ENCODE peak calls at places on chromosomes 4 and X, in four cellular contexts. A, P, B and X are unnamed samples.

GRCh38 chr4:86235549-86235948 is 124.3 kb downstream of the MAPK10 start:
- DNase-seq in P (no peak), A (no peak), B (no peak), X (no peak)

GRCh38 chr4:113618205-113618604 is 143.3 kb downstream of the CAMK2D start:
- DNase-seq in B (no peak), P (no peak), A (no peak), X (no peak)

GRCh38 chrX:30196322-30196721 is 19.0 kb upstream of the MAGEB2 start:
- DNase-seq in P (peak), B (peak), A (no peak), X (peak)

GRCh38 chr4:53380221-53380620 is 2.8 kb downstream of the FIP1L1 start:
- DNase-seq in P (peak), A (no peak), B (peak), X (no peak)

GRCh38 chr4:169571435-169571834 is 40.9 kb downstream of the NEK1 start:
- DNase-seq in A (no peak), P (no peak), B (no peak), X (no peak)

GRCh38 chrX:84248226-84248625 is 60.2 kb upstream of the RPS6KA6 start:
- DNase-seq in A (no peak), P (peak), B (peak), X (no peak)

GRCh38 chrX:102746134-102746584 is 25.6 kb downstream of the GPRASP3 start:
- DNase-seq in P (no peak), A (peak), B (peak), X (no peak)

GRCh38 chrX:52509916-52510315 is 6.9 kb downstream of the XAGE1B start:
- DNase-seq in B (no peak), A (no peak), P (no peak), X (no peak)

GRCh38 chr4:73599182-73599581 is 21.1 kb downstream of the RASSF6 start:
- DNase-seq in A (no peak), P (peak), B (peak), X (no peak)

GRCh38 chr4:168421671-168422070 is 58.6 kb downstream of the DDX60L start:
- DNase-seq in B (peak), P (peak), A (no peak), X (no peak)

GRCh38 chr4:126611900-126612299 is 1020.9 kb upstream of the INTU start:
- DNase-seq in P (peak), A (no peak), B (peak), X (no peak)

GRCh38 chr4:72430050-72430449 is 139.0 kb downstream of the ADAMTS3 start:
- DNase-seq in P (peak), B (peak), A (no peak), X (no peak)

GRCh38 chr4:180356766-180357165 is 1886.4 kb upstream of the TENM3 start:
- DNase-seq in P (peak), B (no peak), A (no peak), X (no peak)

GRCh38 chrX:13463608-13464007 is 105.8 kb upstream of the EGFL6 start:
- DNase-seq in B (peak), A (no peak), P (peak), X (peak)

GRCh38 chr4:147772459-147772969 is 40.6 kb downstream of the ARHGAP10 start:
- DNase-seq in B (peak), P (peak), A (no peak), X (no peak)

GRCh38 chrX:150035531-150035930 is 97.2 kb upstream of the EOLA2 start:
- DNase-seq in B (peak), A (no peak), P (peak), X (no peak)

GRCh38 chrX:51891821-51892551 is 1.4 kb upstream of the MAGED1 start:
- DNase-seq in B (peak), P (no peak), A (peak), X (peak)

GRCh38 chr4:89469512-89469911 is 161.9 kb upstream of the GPRIN3 start:
- DNase-seq in B (no peak), A (no peak), P (no peak), X (no peak)

GRCh38 chr4:115945026-115945425 is 831.6 kb upstream of the NDST4 start:
- DNase-seq in A (no peak), P (no peak), B (no peak), X (no peak)

GRCh38 chrX:1394731-1395501 is 3.0 kb upstream of the SLC25A6 start:
- DNase-seq in P (no peak), A (no peak), B (no peak), X (no peak)

GRCh38 chr4:125303058-125303457 is 11.7 kb upstream of the FAT4 start:
- DNase-seq in A (no peak), P (no peak), B (peak), X (no peak)

GRCh38 chrX:111467896-111468295 is 43.5 kb upstream of the SERTM2 start:
- DNase-seq in P (no peak), A (no peak), B (no peak), X (no peak)

GRCh38 chr4:21948347-21949072 is at the start of gene KCNIP4:
- DNase-seq in B (peak), P (no peak), A (peak), X (peak)

GRCh38 chr4:22233257-22233656 is 282.6 kb downstream of the ADGRA3 start:
- DNase-seq in P (no peak), A (no peak), B (no peak), X (no peak)

GRCh38 chr4:100555791-100556190 is 38.0 kb upstream of the EMCN start:
- DNase-seq in B (peak), A (no peak), P (no peak), X (no peak)

GRCh38 chr4:151583188-151583587 is 174.2 kb downstream of the FHIP1A start:
- DNase-seq in B (no peak), A (no peak), P (no peak), X (no peak)

GRCh38 chr4:13559414-13559813 is 15.1 kb upstream of the NKX3-2 start:
- DNase-seq in A (no peak), B (peak), P (peak), X (peak)

GRCh38 chrX:40105016-40105790 is 7.4 kb upstream of the BCOR start:
- DNase-seq in P (no peak), B (peak), A (peak), X (peak)

GRCh38 chr4:96736352-96736889 is 896.5 kb downstream of the PDHA2 start:
- DNase-seq in P (peak), A (no peak), B (peak), X (no peak)

GRCh38 chrX:119292445-119292844 is 56.4 kb downstream of the PGRMC1 start:
- DNase-seq in B (peak), A (no peak), P (peak), X (no peak)

GRCh38 chr4:1237981-1238675 is 10.8 kb downstream of the CTBP1 start:
- DNase-seq in B (no peak), P (no peak), A (no peak), X (no peak)